ENCODE peak calls at places on chromosome 3, in ten cellular contexts. E is Peyer's patch, G is A549, A is transverse colon, C is suprapubic skin, F is uterus, T is IMR-90, D is HepG2, J is stomach, Y is NB4. O is an unnamed sample.

GRCh38 chr3:172065967-172066762 is 26.8 kb downstream of the FNDC3B start:
- DNase-seq in D (peak), F (no peak), Y (peak), C (no peak), J (no peak), E (no peak), T (peak), A (no peak), G (peak), O (no peak)

GRCh38 chr3:64359735-64360134 is 134.5 kb upstream of the PRICKLE2 start:
- DNase-seq in C (no peak), G (no peak), F (no peak), E (no peak), Y (no peak), A (no peak), J (no peak), T (no peak), D (no peak), O (no peak)

GRCh38 chr3:120171134-120171863 is 77.1 kb upstream of the GSK3B start:
- DNase-seq in C (no peak), F (no peak), E (no peak), G (no peak), J (no peak), Y (no peak), T (peak), A (no peak), D (no peak), O (no peak)

GRCh38 chr3:10421996-10422395 is 83.4 kb downstream of the ATP2B2 start:
- DNase-seq in J (no peak), G (no peak), T (no peak), Y (no peak), E (no peak), C (no peak), D (no peak), F (no peak), A (no peak), O (no peak)

GRCh38 chr3:12653772-12654171 is 10.1 kb downstream of the RAF1 start:
- DNase-seq in E (no peak), F (no peak), D (no peak), T (no peak), Y (no peak), C (no peak), J (no peak), G (no peak), A (no peak), O (no peak)

GRCh38 chr3:52531636-52532516 is 1.8 kb downstream of the NT5DC2 start:
- DNase-seq in T (no peak), Y (no peak), G (no peak), C (peak), A (no peak), J (peak), E (peak), D (no peak), F (peak), O (peak)

GRCh38 chr3:62201438-62202035 is 171.8 kb downstream of the FEZF2 start:
- DNase-seq in T (peak), D (peak), Y (peak), J (no peak), F (no peak), G (peak), E (no peak), A (no peak), C (no peak), O (peak)

GRCh38 chr3:123343296-123344174 is 105.4 kb downstream of the ADCY5 start:
- DNase-seq in G (no peak), F (no peak), A (no peak), Y (no peak), T (no peak), E (no peak), D (no peak), C (no peak), J (no peak), O (no peak)

GRCh38 chr3:9809239-9809614 is 835 bp upstream of the TTLL3 start:
- DNase-seq in A (peak), D (no peak), Y (no peak), T (no peak), F (no peak), E (no peak), G (no peak), C (no peak), J (peak), O (no peak)

GRCh38 chr3:99859855-99860254 is 42.2 kb downstream of the CMSS1 start:
- DNase-seq in F (no peak), T (peak), J (no peak), E (no peak), A (no peak), G (no peak), C (no peak), D (no peak), Y (no peak), O (no peak)

GRCh38 chr3:61774279-61774890 is 213.0 kb downstream of the PTPRG start:
- DNase-seq in A (no peak), E (no peak), G (no peak), C (no peak), D (no peak), F (no peak), J (no peak), Y (no peak), T (peak), O (no peak)

GRCh38 chr3:18258492-18258891 is 166.6 kb downstream of the SATB1 start:
- DNase-seq in C (no peak), T (no peak), J (no peak), Y (no peak), A (no peak), E (no peak), G (no peak), F (no peak), D (no peak), O (no peak)

GRCh38 chr3:20316238-20316637 is 130.2 kb upstream of the SGO1 start:
- DNase-seq in T (no peak), J (peak), C (no peak), D (no peak), F (no peak), E (no peak), G (no peak), A (no peak), Y (no peak), O (no peak)

GRCh38 chr3:14468621-14468981 is 66.2 kb downstream of the SLC6A6 start:
- DNase-seq in D (no peak), A (no peak), J (no peak), F (no peak), G (no peak), C (no peak), T (no peak), E (no peak), Y (no peak), O (no peak)

GRCh38 chr3:10845839-10846656 is 30.0 kb downstream of the SLC6A11 start:
- DNase-seq in C (no peak), D (no peak), T (no peak), E (no peak), Y (peak), G (no peak), J (no peak), A (no peak), F (no peak), O (no peak)

GRCh38 chr3:99943931-99944761 is 126.5 kb downstream of the CMSS1 start:
- DNase-seq in C (no peak), T (peak), F (no peak), D (no peak), E (no peak), Y (no peak), A (no peak), J (no peak), G (no peak), O (no peak)

GRCh38 chr3:66715806-66716205 is 215.0 kb upstream of the LRIG1 start:
- DNase-seq in E (no peak), C (no peak), Y (no peak), D (no peak), G (no peak), F (no peak), A (no peak), T (no peak), J (no peak), O (no peak)

GRCh38 chr3:185688808-185689207 is 102.7 kb downstream of the SENP2 start:
- DNase-seq in E (no peak), T (peak), C (no peak), Y (peak), G (peak), D (peak), A (no peak), F (no peak), J (peak), O (no peak)

GRCh38 chr3:142795332-142795731 is 71.5 kb downstream of the TRPC1 start:
- DNase-seq in C (no peak), G (no peak), D (no peak), J (no peak), T (no peak), Y (no peak), A (no peak), E (no peak), F (no peak), O (no peak)

GRCh38 chr3:112394008-112394616 is 61.2 kb downstream of the CD200 start:
- DNase-seq in A (no peak), G (no peak), T (peak), E (no peak), F (peak), C (no peak), D (no peak), J (no peak), Y (no peak), O (no peak)

GRCh38 chr3:151377768-151378385 is 6.7 kb downstream of the P2RY12 start:
- DNase-seq in A (no peak), D (no peak), J (no peak), G (no peak), T (no peak), Y (no peak), E (no peak), F (no peak), C (no peak), O (no peak)

GRCh38 chr3:188916934-188917391 is 254.8 kb upstream of the TPRG1 start:
- DNase-seq in J (no peak), Y (no peak), G (no peak), A (no peak), D (no peak), T (no peak), F (no peak), C (no peak), E (no peak), O (no peak)

GRCh38 chr3:165837058-165837525 is at the start of gene BCHE:
- DNase-seq in C (no peak), T (peak), A (no peak), F (peak), Y (no peak), G (peak), D (no peak), E (no peak), J (no peak), O (no peak)

GRCh38 chr3:77321646-77322045 is 281.7 kb downstream of the ROBO2 start:
- DNase-seq in G (no peak), F (no peak), Y (no peak), J (no peak), D (peak), T (no peak), E (no peak), A (no peak), C (no peak), O (no peak)

GRCh38 chr3:880371-880770 is 212.5 kb upstream of the CNTN6 start:
- DNase-seq in J (no peak), T (no peak), A (no peak), C (no peak), E (no peak), F (no peak), G (no peak), Y (no peak), D (no peak), O (no peak)

GRCh38 chr3:112815981-112816380 is 30.7 kb downstream of the CD200R1L start:
- DNase-seq in D (no peak), E (no peak), G (no peak), A (no peak), C (no peak), T (peak), Y (no peak), F (no peak), J (no peak), O (no peak)

GRCh38 chr3:46401579-46401978 is 5.3 kb downstream of the CCR5AS start:
- DNase-seq in T (no peak), E (peak), A (no peak), Y (no peak), D (no peak), G (no peak), J (no peak), C (no peak), F (no peak), O (no peak)

GRCh38 chr3:185089343-185089742 is 63.5 kb downstream of the C3orf70 start:
- DNase-seq in C (no peak), G (no peak), F (no peak), Y (no peak), E (no peak), T (peak), J (no peak), A (no peak), D (no peak), O (no peak)

GRCh38 chr3:186826978-186827857 is 15.3 kb upstream of the ADIPOQ start:
- DNase-seq in F (peak), Y (peak), T (peak), A (peak), J (peak), G (peak), E (peak), C (no peak), D (peak), O (peak)
- TF ChIP-seq POLR2A in F (peak), Y (peak), T (peak), A (no peak), J (no peak), G (peak), E (no peak), C (no peak), D (no peak), O (peak)

DNA sequence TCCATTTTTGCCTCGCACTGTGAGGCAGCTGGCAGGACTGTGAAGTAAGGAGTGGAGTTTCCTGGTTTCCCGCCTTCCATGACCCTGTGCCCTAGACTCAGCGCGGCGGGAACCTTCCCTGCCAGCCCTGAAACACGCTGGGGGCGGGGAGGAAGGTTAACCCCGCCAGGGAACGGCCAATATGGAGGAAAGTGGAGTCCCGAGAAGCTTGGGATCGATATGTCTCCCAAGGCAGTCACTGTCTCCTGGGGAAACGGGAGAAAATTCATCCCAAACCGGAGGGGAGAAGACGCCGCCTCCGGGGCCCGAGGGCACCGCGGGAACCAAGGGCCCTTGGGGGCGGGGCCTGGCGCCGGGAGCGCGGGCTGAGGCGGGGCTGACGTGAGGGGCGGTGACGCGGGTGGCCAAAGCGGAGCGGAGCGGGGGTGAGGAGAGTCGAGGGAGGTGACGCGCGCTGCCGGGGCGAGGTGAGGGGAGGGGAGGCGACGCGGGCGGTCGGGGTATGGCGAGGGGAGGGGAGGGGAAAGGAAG is at the start of gene HMCES:
- DNase-seq in E (peak), Y (peak), J (peak), G (peak), A (peak), F (peak), C (peak), T (peak), D (peak), O (peak)
- TF ChIP-seq POLR2A in E (peak), Y (no peak), J (no peak), G (no peak), A (peak), F (peak), C (no peak), T (no peak), D (no peak), O (peak)

DNA sequence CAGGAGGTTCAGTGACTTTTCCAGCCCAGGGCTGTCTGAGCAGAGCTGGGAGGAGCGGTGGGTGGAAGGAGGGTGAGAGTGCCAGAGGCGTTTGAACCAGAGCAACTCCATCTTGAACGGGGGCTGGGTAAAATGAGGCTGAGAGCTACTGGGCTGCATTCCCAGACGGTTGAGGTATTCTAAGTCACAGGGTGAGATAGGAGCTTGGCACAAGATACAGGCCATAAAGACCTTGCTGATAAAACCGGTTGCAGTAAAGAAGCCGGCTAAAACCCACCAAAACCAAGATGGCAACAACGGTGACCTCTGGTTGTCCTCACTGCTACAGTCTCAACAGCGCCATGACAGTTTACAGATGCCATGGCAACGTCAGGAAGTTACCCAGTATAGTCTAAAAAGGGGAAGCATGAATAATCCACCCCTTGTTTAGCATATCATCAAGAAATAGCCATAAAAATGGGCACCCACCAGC is 60.2 kb downstream of the ABTB1 start:
- DNase-seq in C (no peak), D (no peak), F (no peak), T (no peak), J (no peak), G (no peak), E (no peak), A (no peak), Y (peak), O (no peak)
- TF ChIP-seq POLR2A in C (no peak), D (no peak), F (no peak), T (no peak), J (no peak), G (no peak), E (no peak), A (no peak), Y (no peak), O (no peak)

GRCh38 chr3:197835509-197835908 is 44.5 kb downstream of the LRCH3 start:
- DNase-seq in Y (no peak), D (no peak), F (no peak), A (no peak), E (no peak), C (no peak), T (no peak), J (no peak), G (no peak), O (no peak)
- TF ChIP-seq POLR2A in Y (no peak), D (no peak), F (no peak), A (no peak), E (no peak), C (no peak), T (no peak), J (no peak), G (no peak), O (no peak)

GRCh38 chr3:49021813-49022720 is at the start of gene NDUFAF3:
- DNase-seq in D (peak), E (peak), A (peak), T (peak), C (peak), Y (peak), G (peak), J (peak), F (peak), O (peak)
- TF ChIP-seq POLR2A in D (peak), E (peak), A (peak), T (peak), C (peak), Y (peak), G (peak), J (no peak), F (peak), O (peak)

O was measured in erythroblast.